ENCODE peak calls at places on chromosomes 7 and 10, in nine cellular contexts. K is cardiac muscle cell, P is OCI-LY7, Q is body of pancreas, H is neural crest cell, S is GM13977, X is heart left ventricle, E is fibroblast of mammary gland, L is GM10248. B is an unnamed sample.
A peak's percentile ranks its signal among the peaks of the same experiment; 100 is the strongest.

GRCh38 chr10:47457528-47457820 is 26.4 kb downstream of the ANXA8 start:
- DNase-seq in K (no peak), E (no peak), X (no peak), S (no peak), H (no peak), L (no peak), Q (no peak), P (no peak), B (peak; percentile 11)

GRCh38 chr10:28236641-28237040 is 66.2 kb downstream of the MPP7 start:
- DNase-seq in S (no peak), E (no peak), H (no peak), K (no peak), L (no peak), X (no peak), P (no peak), Q (no peak), B (no peak)

GRCh38 chr7:38699481-38699880 is 68.3 kb upstream of the AMPH start:
- DNase-seq in K (peak; percentile 70), X (no peak), Q (no peak), E (peak; percentile 85), H (no peak), L (no peak), P (no peak), S (no peak), B (peak; percentile 47)

GRCh38 chr10:92923416-92923815 is 75.1 kb downstream of the EXOC6 start:
- DNase-seq in P (no peak), K (no peak), X (no peak), Q (no peak), L (no peak), E (no peak), H (no peak), S (no peak), B (peak; percentile 9)

GRCh38 chr7:46210467-46210866 is 289.4 kb upstream of the IGFBP3 start:
- DNase-seq in K (no peak), H (no peak), L (no peak), Q (no peak), P (no peak), E (no peak), X (no peak), S (no peak), B (peak; percentile 53)

GRCh38 chr7:85186521-85187241 is at the start of gene SEMA3D:
- DNase-seq in E (peak; percentile 75), K (peak; percentile 90), X (peak; percentile 62), L (peak; percentile 71), Q (peak; percentile 64), H (peak; percentile 83), S (peak; percentile 76), P (no peak), B (peak; percentile 88)

GRCh38 chr7:148286150-148286549 is 304.4 kb upstream of the C7orf33 start:
- DNase-seq in X (no peak), E (peak; percentile 15), H (no peak), P (peak; percentile 21), L (no peak), S (no peak), Q (no peak), K (peak; percentile 10), B (peak; percentile 15)

GRCh38 chr7:8159595-8159994 is 102.4 kb downstream of the ICA1 start:
- DNase-seq in Q (no peak), P (no peak), H (no peak), E (no peak), K (no peak), S (no peak), X (no peak), L (no peak), B (no peak)

GRCh38 chr10:43861966-43862751 is 213.5 kb upstream of the ZNF32 start:
- DNase-seq in P (peak; percentile 4), S (no peak), H (no peak), E (peak; percentile 100), K (peak; percentile 89), L (no peak), X (no peak), Q (no peak), B (peak; percentile 69)

GRCh38 chr10:79202188-79203013 is 133.6 kb downstream of the ZMIZ1 start:
- DNase-seq in E (no peak), H (peak; percentile 47), P (peak; percentile 71), L (peak; percentile 65), S (peak; percentile 49), X (no peak), Q (peak; percentile 46), K (peak; percentile 38), B (peak; percentile 53)

GRCh38 chr7:134210976-134211663 is 84.0 kb downstream of the LRGUK start:
- DNase-seq in S (no peak), E (no peak), L (no peak), P (no peak), X (no peak), K (no peak), H (no peak), Q (no peak), B (no peak)

DNA sequence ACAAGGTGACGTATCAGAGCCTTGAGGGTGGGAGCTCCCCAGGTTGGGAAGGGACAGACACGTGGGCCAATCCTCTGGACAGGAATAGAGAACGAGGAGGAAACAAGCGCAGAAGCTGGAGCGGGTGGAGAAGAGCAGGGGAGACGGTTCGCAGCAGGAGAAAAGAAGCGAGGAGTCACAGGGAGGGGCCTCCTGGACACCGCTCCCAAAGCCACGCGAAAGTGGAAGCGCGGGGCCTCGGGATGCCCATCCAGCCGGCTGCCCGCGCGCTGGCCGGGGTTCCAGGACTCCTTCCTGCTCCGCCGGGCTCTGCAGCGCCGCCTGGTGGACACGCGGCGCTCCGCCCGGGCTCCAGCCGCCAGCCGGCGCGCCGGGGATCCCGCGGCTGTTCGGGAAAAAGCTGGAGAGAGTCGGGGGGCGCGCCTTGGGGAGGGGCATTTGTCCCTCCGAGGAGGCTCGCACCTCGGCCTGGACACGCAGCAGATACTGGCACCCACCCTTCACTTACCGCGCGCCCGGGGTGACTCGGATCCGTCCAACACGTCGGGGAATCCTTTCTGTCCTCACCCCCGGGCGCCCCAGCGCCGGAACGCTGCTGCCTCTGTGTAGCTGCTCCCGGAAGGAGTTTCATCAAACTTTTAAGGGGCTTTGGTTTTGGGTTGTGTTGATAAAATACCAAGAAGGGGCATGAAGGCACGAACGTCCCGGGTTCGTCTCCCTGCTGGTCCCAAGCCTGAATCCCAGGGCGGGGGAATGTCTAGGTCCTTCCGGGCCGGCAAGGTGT is 6.2 kb downstream of the ZNF503 start:
- DNase-seq in Q (peak; percentile 74), S (peak; percentile 74), K (peak; percentile 67), L (peak; percentile 70), X (peak; percentile 63), H (peak; percentile 76), P (no peak), E (peak; percentile 21), B (no peak)
- TF ChIP-seq CTCF in Q (peak; percentile 99), S (peak; percentile 69), K (peak; percentile 86), L (peak; percentile 43), X (peak; percentile 90), H (peak; percentile 97), P (peak; percentile 62), E (no peak), B (peak; percentile 49)

DNA sequence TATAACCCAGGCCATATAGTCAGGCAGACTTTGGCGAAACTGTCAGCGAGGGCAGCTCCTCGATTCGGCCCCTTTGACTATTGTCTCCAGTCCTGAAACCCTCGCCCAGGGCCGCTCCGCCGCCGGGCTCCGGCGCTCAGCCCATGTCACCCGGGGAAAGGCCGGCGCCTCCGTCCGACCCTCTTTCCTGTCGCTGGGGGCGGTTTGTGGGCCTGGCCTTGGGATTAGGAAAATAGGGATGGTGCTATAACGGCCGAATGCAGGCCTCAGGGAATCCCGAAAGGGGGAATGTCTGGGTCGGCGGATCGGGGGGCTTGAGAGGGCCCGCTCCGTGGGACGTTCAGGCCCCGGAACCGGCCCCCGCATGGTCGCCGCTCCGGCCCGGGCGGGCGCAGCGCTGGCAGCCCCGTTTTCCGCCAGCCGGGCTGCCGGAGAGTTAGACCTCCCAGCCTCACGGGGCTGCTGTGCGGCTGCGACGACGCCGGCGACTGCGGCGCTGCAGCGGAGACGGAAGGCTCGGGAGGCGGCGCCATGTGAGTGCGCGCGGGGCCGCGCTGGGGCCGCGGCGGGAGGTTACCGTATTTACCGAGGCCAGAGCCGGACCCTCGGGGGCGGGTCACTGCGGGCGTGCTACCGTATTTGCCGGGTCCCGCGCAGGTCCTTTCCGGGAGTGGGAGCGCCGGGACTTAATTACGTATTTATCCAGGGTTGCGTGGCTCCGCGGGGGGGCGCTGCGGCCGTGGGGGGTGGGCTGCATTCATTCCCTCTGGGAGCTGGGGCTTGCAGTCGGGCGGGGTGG is 25.9 kb downstream of the ZNF775 start:
- DNase-seq in K (peak; percentile 95), S (peak; percentile 93), Q (peak; percentile 90), E (peak; percentile 82), H (peak; percentile 88), X (peak; percentile 95), P (peak; percentile 90), L (peak; percentile 87), B (peak; percentile 92)
- TF ChIP-seq CTCF in K (peak; percentile 23), S (peak; percentile 37), Q (no peak), E (no peak), H (peak; percentile 11), X (no peak), P (peak; percentile 62), L (peak; percentile 45), B (no peak)

GRCh38 chr7:49324707-49325106 is 400.4 kb downstream of the CDC14C start:
- DNase-seq in Q (no peak), E (peak; percentile 11), S (no peak), K (peak; percentile 12), P (peak; percentile 36), L (no peak), X (no peak), H (no peak), B (no peak)
- TF ChIP-seq CTCF in Q (no peak), E (no peak), S (no peak), K (no peak), P (peak; percentile 70), L (peak; percentile 2), X (no peak), H (no peak), B (no peak)

GRCh38 chr7:106623315-106623660 is 37.7 kb downstream of the CCDC71L start:
- DNase-seq in S (no peak), X (no peak), E (no peak), K (no peak), L (no peak), P (no peak), Q (no peak), H (no peak), B (no peak)

GRCh38 chr7:106622654-106623314 is 38.2 kb downstream of the CCDC71L start:
- DNase-seq in P (no peak), H (no peak), Q (no peak), K (no peak), S (no peak), E (no peak), X (no peak), L (no peak), B (no peak)

GRCh38 chr7:106626376-106627293 is 34.3 kb downstream of the CCDC71L start:
- DNase-seq in Q (peak; percentile 19), K (no peak), L (no peak), E (no peak), S (no peak), P (no peak), H (no peak), X (no peak), B (no peak)

GRCh38 chr7:106623846-106624245 is 37.1 kb downstream of the CCDC71L start:
- DNase-seq in H (no peak), X (no peak), Q (peak; percentile 24), P (no peak), L (no peak), S (no peak), E (peak; percentile 87), K (peak; percentile 38), B (peak; percentile 47)

DNA sequence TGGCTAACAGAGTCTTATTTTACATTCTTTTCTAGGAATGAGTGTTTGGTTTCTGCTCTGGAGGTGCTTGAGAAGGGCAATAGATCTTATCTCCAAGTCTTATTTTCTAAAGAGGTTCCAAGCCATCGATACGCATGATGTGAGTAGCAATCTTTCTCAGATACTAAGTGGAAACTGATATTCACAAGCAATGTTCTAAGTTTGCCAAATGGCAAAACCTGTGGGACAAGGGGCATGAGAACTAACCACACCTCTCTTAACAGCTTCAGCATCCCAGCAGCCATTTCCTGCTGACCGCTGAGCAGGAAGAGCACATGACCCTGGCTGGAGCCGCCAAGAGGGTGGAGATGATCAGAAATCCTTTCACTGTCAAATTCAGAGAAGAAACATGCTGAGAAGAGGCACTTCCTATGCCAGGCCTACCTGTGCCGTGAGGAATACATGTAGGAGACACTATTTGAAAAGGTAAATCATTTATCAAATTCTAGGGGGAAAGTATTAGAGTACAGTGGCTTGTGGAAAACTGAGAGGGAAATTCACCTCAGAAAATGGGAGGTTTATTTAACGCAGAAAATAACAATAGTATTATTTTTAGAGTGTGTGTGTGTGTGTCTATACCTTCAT is 35.2 kb downstream of the CCDC71L start:
- DNase-seq in Q (no peak), S (no peak), X (peak; percentile 34), E (no peak), H (no peak), K (no peak), L (no peak), P (no peak), B (peak; percentile 37)
- TF ChIP-seq CTCF in Q (no peak), S (no peak), X (no peak), E (no peak), H (no peak), K (no peak), L (no peak), P (no peak), B (no peak)